ENCODE peak calls at places on chromosomes 5 and 9, in seven cellular contexts. G, K, Q, L, B, H and Y are unnamed samples.

GRCh38 chr5:125346316-125346715 is 599.9 kb upstream of the ZNF608 start:
- DNase-seq in G (peak; percentile 7), K (no peak), Q (no peak), L (no peak), B (no peak), H (no peak), Y (no peak)

GRCh38 chr5:80289320-80289719 is 30.5 kb upstream of the SPZ1 start:
- DNase-seq in G (no peak), K (no peak), Q (no peak), L (no peak), B (no peak), H (no peak), Y (no peak)

GRCh38 chr9:70043285-70043684 is 363 bp upstream of the MAMDC2 start:
- DNase-seq in G (no peak), K (no peak), Q (peak; percentile 60), L (no peak), B (no peak), H (no peak), Y (no peak)

GRCh38 chr9:89593776-89594427 is 10.9 kb upstream of the GADD45G start:
- DNase-seq in G (no peak), K (peak; percentile 57), Q (peak; percentile 86), L (no peak), B (no peak), H (peak; percentile 36), Y (no peak)

GRCh38 chr5:123696948-123697347 is 185.0 kb downstream of the CSNK1G3 start:
- DNase-seq in G (peak; percentile 87), K (peak; percentile 65), Q (no peak), L (peak; percentile 91), B (peak; percentile 73), H (peak; percentile 77), Y (peak; percentile 89)

GRCh38 chr5:127705120-127705892 is 2.1 kb downstream of the CCDC192 start:
- DNase-seq in G (no peak), K (no peak), Q (no peak), L (no peak), B (no peak), H (no peak), Y (no peak)

GRCh38 chr5:59407967-59408366 is 485.6 kb downstream of the PDE4D start:
- DNase-seq in G (no peak), K (no peak), Q (no peak), L (no peak), B (no peak), H (no peak), Y (no peak)

GRCh38 chr5:173984218-173984617 is 4.8 kb upstream of the C5orf47 start:
- DNase-seq in G (no peak), K (no peak), Q (peak; percentile 57), L (no peak), B (no peak), H (no peak), Y (no peak)

GRCh38 chr5:149747141-149747832 is 17.2 kb downstream of the PPARGC1B start:
- DNase-seq in G (no peak), K (no peak), Q (no peak), L (no peak), B (no peak), H (no peak), Y (no peak)

GRCh38 chr5:142322747-142323479 is 1.9 kb downstream of the SPRY4 start:
- DNase-seq in G (no peak), K (peak; percentile 67), Q (no peak), L (no peak), B (no peak), H (peak; percentile 44), Y (no peak)

GRCh38 chr9:72635197-72635596 is 113.8 kb downstream of the TMC1 start:
- DNase-seq in G (no peak), K (no peak), Q (peak; percentile 47), L (no peak), B (no peak), H (no peak), Y (no peak)

GRCh38 chr9:123556464-123557435 is 200.8 kb downstream of the CRB2 start:
- DNase-seq in G (no peak), K (no peak), Q (no peak), L (no peak), B (no peak), H (no peak), Y (no peak)

GRCh38 chr5:168372351-168372946 is 81.0 kb downstream of the WWC1 start:
- DNase-seq in G (no peak), K (no peak), Q (no peak), L (no peak), B (no peak), H (no peak), Y (no peak)

GRCh38 chr5:90174236-90174635 is 235.3 kb downstream of the CETN3 start:
- DNase-seq in G (no peak), K (no peak), Q (no peak), L (no peak), B (no peak), H (no peak), Y (no peak)

GRCh38 chr9:127662617-127663016 is 44.2 kb upstream of the CFAP157 start:
- DNase-seq in G (no peak), K (no peak), Q (no peak), L (no peak), B (no peak), H (no peak), Y (no peak)

GRCh38 chr5:133844836-133845235 is 123.6 kb downstream of the C5orf15 start:
- DNase-seq in G (no peak), K (no peak), Q (peak; percentile 15), L (peak; percentile 30), B (no peak), H (no peak), Y (no peak)

GRCh38 chr5:1478333-1478732 is 33.1 kb upstream of the SLC6A3 start:
- DNase-seq in G (no peak), K (no peak), Q (no peak), L (no peak), B (no peak), H (peak; percentile 7), Y (no peak)

GRCh38 chr5:17398439-17398838 is 99.6 kb upstream of the TAF11L2 start:
- DNase-seq in G (no peak), K (no peak), Q (no peak), L (no peak), B (no peak), H (no peak), Y (no peak)

GRCh38 chr5:4700082-4700481 is 440.0 kb upstream of the ADAMTS16 start:
- DNase-seq in G (peak; percentile 52), K (peak; percentile 65), Q (peak; percentile 70), L (peak; percentile 67), B (peak; percentile 73), H (peak; percentile 24), Y (no peak)

GRCh38 chr5:122775713-122776084 is 819 bp downstream of the SNX2 start:
- DNase-seq in G (no peak), K (no peak), Q (no peak), L (no peak), B (no peak), H (no peak), Y (no peak)

GRCh38 chr9:120018550-120018949 is 561.4 kb downstream of the CDK5RAP2 start:
- DNase-seq in G (no peak), K (no peak), Q (no peak), L (no peak), B (no peak), H (no peak), Y (no peak)

GRCh38 chr9:32413424-32413823 is 29.0 kb downstream of the ACO1 start:
- DNase-seq in G (no peak), K (no peak), Q (no peak), L (no peak), B (no peak), H (no peak), Y (no peak)

GRCh38 chr5:169803077-169803981 is 166.3 kb downstream of the DOCK2 start:
- DNase-seq in G (no peak), K (peak; percentile 76), Q (no peak), L (no peak), B (no peak), H (peak; percentile 65), Y (no peak)

GRCh38 chr5:91206734-91207133 is 176.4 kb downstream of the ARRDC3 start:
- DNase-seq in G (no peak), K (no peak), Q (no peak), L (no peak), B (no peak), H (no peak), Y (no peak)

GRCh38 chr5:151615431-151615830 is 24.3 kb upstream of the FAT2 start:
- DNase-seq in G (no peak), K (no peak), Q (no peak), L (no peak), B (no peak), H (no peak), Y (no peak)

GRCh38 chr9:35651964-35652828 is 1.5 kb upstream of the SIT1 start:
- DNase-seq in G (no peak), K (no peak), Q (no peak), L (no peak), B (no peak), H (no peak), Y (no peak)
- H3K27ac ChIP-seq in G (no peak overlapping the region), K (no peak overlapping the region), Q (no peak overlapping the region), L (no peak overlapping the region), B (no peak overlapping the region), H (no peak overlapping the region), Y (no peak overlapping the region)

GRCh38 chr5:139684881-139685749 is 37.0 kb downstream of the CXXC5 start:
- DNase-seq in G (no peak), K (no peak), Q (peak; percentile 58), L (no peak), B (no peak), H (peak; percentile 46), Y (no peak)
- H3K27ac ChIP-seq in G (peak overlapping the region; percentile 100), K (peak overlapping the region; percentile 79), Q (no peak overlapping the region), L (peak overlapping the region; percentile 98), B (no peak overlapping the region), H (peak overlapping the region; percentile 85), Y (peak overlapping the region; percentile 86)

GRCh38 chr9:133712221-133713100 is 25.7 kb downstream of the SARDH start:
- DNase-seq in G (no peak), K (no peak), Q (no peak), L (peak; percentile 27), B (no peak), H (no peak), Y (no peak)
- H3K27ac ChIP-seq in G (no peak overlapping the region), K (no peak overlapping the region), Q (no peak overlapping the region), L (no peak overlapping the region), B (no peak overlapping the region), H (peak overlapping the region; percentile 44), Y (no peak overlapping the region)

GRCh38 chr9:112884086-112884485 is 6.6 kb downstream of the SLC46A2 start:
- DNase-seq in G (no peak), K (no peak), Q (no peak), L (no peak), B (no peak), H (no peak), Y (no peak)

GRCh38 chr9:112886351-112886750 is 4.3 kb downstream of the SLC46A2 start:
- DNase-seq in G (no peak), K (no peak), Q (no peak), L (no peak), B (no peak), H (no peak), Y (no peak)

GRCh38 chr9:112887377-112887776 is 3.3 kb downstream of the SLC46A2 start:
- DNase-seq in G (peak; percentile 4), K (no peak), Q (peak; percentile 77), L (no peak), B (no peak), H (no peak), Y (no peak)

GRCh38 chr9:112884721-112885120 is 6.0 kb downstream of the SLC46A2 start:
- DNase-seq in G (no peak), K (no peak), Q (no peak), L (no peak), B (no peak), H (no peak), Y (no peak)

DNA sequence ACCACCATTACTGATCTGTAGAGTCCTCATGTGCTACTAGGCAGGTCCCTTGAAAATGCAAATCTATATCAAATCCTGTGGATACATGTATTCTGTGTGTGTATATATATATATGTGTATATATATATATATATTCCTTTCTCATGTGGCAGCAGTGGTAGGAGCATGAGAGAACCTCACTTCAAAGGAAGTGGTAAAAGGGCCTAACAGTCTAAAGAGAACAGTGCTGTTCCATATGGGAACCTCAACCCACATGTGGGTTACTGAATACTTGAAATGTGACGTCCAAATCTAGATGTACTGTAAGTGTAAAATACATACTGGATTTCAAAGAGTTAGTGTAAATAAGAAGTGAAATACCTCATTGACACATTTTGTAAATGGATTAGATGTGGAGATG is 5.4 kb downstream of the SLC46A2 start:
- DNase-seq in G (no peak), K (no peak), Q (no peak), L (no peak), B (no peak), H (no peak), Y (no peak)
- H3K27ac ChIP-seq in G (no peak overlapping the region), K (no peak overlapping the region), Q (no peak overlapping the region), L (no peak overlapping the region), B (no peak overlapping the region), H (no peak overlapping the region), Y (no peak overlapping the region)